ENCODE peak calls at places on chromosome 13, in ten cellular contexts. I, Y, G, N, S, V, O, U, P and H are unnamed samples.

GRCh38 chr13:94243551-94243950 is 235.9 kb downstream of the DCT start:
- DNase-seq in P (no peak), V (no peak), N (no peak), S (no peak), I (no peak), Y (no peak), G (no peak), U (no peak), O (no peak), H (no peak)

GRCh38 chr13:74210693-74211393 is 76.6 kb upstream of the KLF12 start:
- DNase-seq in U (no peak), P (peak; percentile 75), N (peak; percentile 68), O (no peak), Y (no peak), I (peak; percentile 67), G (no peak), V (peak; percentile 65), S (peak; percentile 32), H (no peak)

GRCh38 chr13:73849292-73849691 is 284.9 kb downstream of the KLF12 start:
- DNase-seq in Y (no peak), I (no peak), S (no peak), N (no peak), O (no peak), P (peak; percentile 37), V (no peak), G (peak; percentile 9), U (no peak), H (no peak)

GRCh38 chr13:109481046-109481445 is 305.3 kb downstream of the IRS2 start:
- DNase-seq in V (no peak), N (no peak), G (no peak), U (no peak), I (no peak), S (no peak), P (no peak), O (no peak), Y (no peak), H (no peak)

GRCh38 chr13:111325941-111326620 is 5.6 kb downstream of the TEX29 start:
- DNase-seq in G (no peak), U (no peak), N (no peak), P (no peak), Y (no peak), V (peak; percentile 12), S (no peak), O (no peak), I (no peak), H (no peak)

GRCh38 chr13:94251801-94252200 is 227.7 kb downstream of the DCT start:
- DNase-seq in G (no peak), I (no peak), U (peak; percentile 14), Y (no peak), P (peak; percentile 90), N (no peak), S (no peak), O (no peak), V (no peak), H (peak; percentile 21)

GRCh38 chr13:101144808-101145419 is 271.4 kb downstream of the NALCN start:
- DNase-seq in P (peak; percentile 67), N (no peak), S (no peak), G (peak; percentile 50), U (no peak), Y (no peak), O (no peak), I (no peak), V (no peak), H (no peak)

GRCh38 chr13:62296812-62297211 is 881.2 kb upstream of the PCDH20 start:
- DNase-seq in U (no peak), O (no peak), G (no peak), P (no peak), N (no peak), Y (no peak), I (no peak), V (no peak), S (no peak), H (no peak)

GRCh38 chr13:107291875-107292274 is 723.9 kb upstream of the ARGLU1 start:
- DNase-seq in U (no peak), V (no peak), Y (no peak), I (no peak), O (no peak), N (no peak), S (no peak), G (no peak), P (no peak), H (no peak)

GRCh38 chr13:28355822-28356371 is 139.0 kb downstream of the FLT1 start:
- DNase-seq in G (no peak), U (no peak), I (no peak), Y (no peak), O (no peak), P (peak; percentile 31), S (no peak), V (no peak), N (no peak), H (no peak)

GRCh38 chr13:46804391-46804815 is 7.4 kb upstream of the ESD start:
- DNase-seq in Y (no peak), V (no peak), I (no peak), S (no peak), O (no peak), P (peak; percentile 34), N (no peak), G (no peak), U (no peak), H (no peak)

DNA sequence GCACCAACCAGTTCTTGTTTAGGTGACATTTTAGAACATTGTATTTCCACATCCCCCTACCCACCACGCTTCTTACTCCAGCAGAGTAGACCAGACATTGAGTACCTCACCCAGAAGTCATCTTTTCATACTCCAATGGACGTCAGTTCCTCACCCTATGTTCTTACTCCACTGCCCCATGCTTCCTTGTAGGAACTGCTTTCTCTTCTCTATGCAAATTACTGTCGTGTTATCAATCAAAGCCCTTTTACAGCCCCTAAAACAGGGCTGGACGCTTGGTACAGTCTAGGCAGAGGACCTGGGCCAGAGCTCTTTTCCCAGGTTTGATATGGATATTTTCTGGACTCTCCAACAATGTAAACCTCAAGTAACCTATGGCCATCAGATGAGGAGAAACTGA is 58.2 kb downstream of the USP12 start:
- DNase-seq in P (no peak), N (no peak), O (no peak), I (no peak), S (no peak), V (no peak), Y (no peak), G (no peak), U (no peak), H (no peak)
- H3K27ac ChIP-seq in P (no peak overlapping the region), N (no peak overlapping the region), O (no peak overlapping the region), I (no peak overlapping the region), S (no peak overlapping the region), V (no peak overlapping the region), Y (no peak overlapping the region), G (no peak overlapping the region), U (no peak overlapping the region), H (no peak overlapping the region)

DNA sequence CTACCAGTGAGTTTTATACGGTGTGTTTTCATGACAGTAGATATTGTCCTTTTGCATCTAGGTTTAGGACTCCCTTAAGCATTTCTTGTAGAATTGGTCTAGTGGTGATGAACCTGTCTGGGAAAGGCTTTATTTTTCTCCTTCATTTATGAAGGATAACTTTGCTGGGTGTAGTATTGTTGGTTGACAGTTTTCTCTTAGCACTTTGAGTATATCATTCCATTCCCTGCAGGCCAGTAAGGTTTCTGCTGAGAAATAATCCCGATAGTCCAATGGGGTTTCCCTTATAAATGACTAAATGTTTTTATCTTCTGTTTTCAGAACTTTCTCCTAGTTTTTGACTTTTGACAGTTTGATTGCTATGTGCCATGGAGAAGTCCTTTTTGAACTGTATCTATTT is 57.2 kb downstream of the DNAJC3 start:
- DNase-seq in I (no peak), P (no peak), Y (no peak), G (no peak), V (no peak), U (no peak), O (no peak), S (no peak), N (no peak), H (no peak)
- H3K4me1 ChIP-seq in I (no peaks in the 10 kb centered on the region), P (no peaks in the 10 kb centered on the region), Y (no peaks in the 10 kb centered on the region), G (no peaks in the 10 kb centered on the region), V (no peaks in the 10 kb centered on the region), U (no peaks in the 10 kb centered on the region), O (no peaks in the 10 kb centered on the region), S (no peaks in the 10 kb centered on the region), N (no peaks in the 10 kb centered on the region), H (no peaks in the 10 kb centered on the region)

GRCh38 chr13:24348385-24348784 is 39.0 kb downstream of the C1QTNF9 start:
- DNase-seq in V (no peak), N (no peak), S (no peak), Y (no peak), G (no peak), P (no peak), U (no peak), I (no peak), O (no peak), H (no peak)
- H3K27ac ChIP-seq in V (no peak overlapping the region), N (peak overlapping the region; percentile 85), S (no peak overlapping the region), Y (no peak overlapping the region), G (no peak overlapping the region), P (no peak overlapping the region), U (no peak overlapping the region), I (no peak overlapping the region), O (no peak overlapping the region), H (no peak overlapping the region)

GRCh38 chr13:26400545-26400944 is 146.6 kb downstream of the CDK8 start:
- DNase-seq in N (no peak), U (no peak), S (no peak), I (no peak), G (no peak), O (no peak), P (no peak), V (no peak), Y (no peak), H (no peak)

GRCh38 chr13:26401578-26402021 is 147.7 kb downstream of the CDK8 start:
- DNase-seq in P (peak; percentile 58), V (no peak), G (no peak), U (no peak), N (no peak), S (no peak), Y (no peak), O (no peak), I (no peak), H (no peak)

GRCh38 chr13:26406791-26407190 is 150.7 kb upstream of the WASF3 start:
- DNase-seq in I (no peak), V (no peak), N (no peak), G (no peak), U (no peak), S (no peak), O (no peak), P (no peak), Y (no peak), H (no peak)

DNA sequence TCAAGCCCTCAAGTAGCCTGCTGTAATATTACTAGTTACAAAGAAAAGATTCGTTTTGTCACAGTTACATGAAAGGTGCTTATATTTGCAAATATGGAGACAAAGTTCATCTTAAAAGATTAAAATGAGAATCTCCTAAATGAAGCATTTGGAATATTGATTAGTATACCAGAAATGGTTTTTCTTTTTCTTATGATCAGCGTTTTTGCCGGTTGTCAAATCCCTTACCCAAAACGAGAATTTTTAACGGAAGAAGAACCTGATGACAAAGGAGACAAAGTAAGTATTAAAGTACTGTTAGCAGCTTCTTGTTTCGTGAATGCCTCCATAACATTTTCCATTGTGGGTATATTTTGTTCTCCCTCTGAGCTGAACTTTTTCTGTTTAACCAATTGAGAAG is 147.1 kb downstream of the CDK8 start:
- DNase-seq in I (no peak), G (no peak), S (no peak), U (no peak), Y (no peak), O (no peak), V (no peak), P (no peak), N (no peak), H (no peak)
- H3K4me1 ChIP-seq in I (no peaks in the 10 kb centered on the region), G (no peaks in the 10 kb centered on the region), S (no peaks in the 10 kb centered on the region), U (no peaks in the 10 kb centered on the region), Y (no peaks in the 10 kb centered on the region), O (no peaks in the 10 kb centered on the region), V (no peaks in the 10 kb centered on the region), P (peaks cover 14% of the 10 kb centered on the region), N (no peaks in the 10 kb centered on the region), H (no peaks in the 10 kb centered on the region)